ENCODE peak calls at places on chromosomes 11 and 22, in four cellular contexts. One of them, this sample, is unnamed.
A peak's percentile ranks its signal among the peaks of the same experiment; 100 is the strongest.

GRCh38 chr22:43883012-43883661 is 8.7 kb downstream of the PNPLA5 start:
- DNase-seq in sigmoid colon: peak; percentile 54
- DNase-seq in upper lobe of left lung: no peak
- DNase-seq in stomach: peak; percentile 37
- DNase-seq in this sample: peak; percentile 36

GRCh38 chr22:27804016-27804415 is 2.5 kb upstream of the MN1 start:
- DNase-seq in upper lobe of left lung: no peak
- DNase-seq in stomach: no peak
- DNase-seq in sigmoid colon: no peak
- DNase-seq in this sample: no peak

GRCh38 chr11:2760196-2760871 is 60.5 kb upstream of the KCNQ1OT1 start:
- DNase-seq in upper lobe of left lung: peak; percentile 59
- DNase-seq in sigmoid colon: peak; percentile 59
- DNase-seq in stomach: peak; percentile 23
- DNase-seq in this sample: peak; percentile 4

GRCh38 chr22:38462960-38463784 is 4.7 kb upstream of the KDELR3 start:
- DNase-seq in stomach: no peak
- DNase-seq in upper lobe of left lung: peak; percentile 79
- DNase-seq in sigmoid colon: no peak
- DNase-seq in this sample: no peak

GRCh38 chr22:37480387-37481346 is 5.5 kb downstream of the MFNG start:
- DNase-seq in upper lobe of left lung: no peak
- DNase-seq in sigmoid colon: no peak
- DNase-seq in stomach: no peak
- DNase-seq in this sample: no peak

GRCh38 chr22:41028841-41029240 is 63.6 kb upstream of the EP300 start:
- DNase-seq in upper lobe of left lung: no peak
- DNase-seq in stomach: no peak
- DNase-seq in sigmoid colon: no peak
- DNase-seq in this sample: no peak

GRCh38 chr11:93529707-93530467 is 13.3 kb downstream of the SMCO4 start:
- DNase-seq in stomach: no peak
- DNase-seq in upper lobe of left lung: peak; percentile 69
- DNase-seq in sigmoid colon: no peak
- DNase-seq in this sample: no peak

GRCh38 chr22:25067851-25068421 is 115.4 kb downstream of the KIAA1671 start:
- DNase-seq in sigmoid colon: no peak
- DNase-seq in stomach: no peak
- DNase-seq in upper lobe of left lung: peak; percentile 63
- DNase-seq in this sample: peak; percentile 41

GRCh38 chr11:69144316-69144715 is 11.4 kb upstream of the SMIM38 start:
- DNase-seq in sigmoid colon: no peak
- DNase-seq in upper lobe of left lung: no peak
- DNase-seq in stomach: no peak
- DNase-seq in this sample: no peak

GRCh38 chr11:92180664-92181251 is 43.9 kb upstream of the FAT3 start:
- DNase-seq in stomach: no peak
- DNase-seq in upper lobe of left lung: no peak
- DNase-seq in sigmoid colon: no peak
- DNase-seq in this sample: no peak

GRCh38 chr22:30263883-30264282 is 2.8 kb downstream of the OSM start:
- DNase-seq in sigmoid colon: no peak
- DNase-seq in stomach: no peak
- DNase-seq in upper lobe of left lung: no peak
- DNase-seq in this sample: no peak

GRCh38 chr11:76523786-76524436 is 79.1 kb downstream of the EMSY start:
- DNase-seq in sigmoid colon: no peak
- DNase-seq in stomach: no peak
- DNase-seq in upper lobe of left lung: no peak
- DNase-seq in this sample: no peak

GRCh38 chr11:73367482-73368024 is 8.6 kb upstream of the RELT start:
- DNase-seq in upper lobe of left lung: no peak
- DNase-seq in sigmoid colon: no peak
- DNase-seq in stomach: no peak
- DNase-seq in this sample: no peak

GRCh38 chr22:24232725-24233124 is 12.2 kb downstream of the GGT5 start:
- DNase-seq in stomach: no peak
- DNase-seq in upper lobe of left lung: peak; percentile 69
- DNase-seq in sigmoid colon: no peak
- DNase-seq in this sample: no peak

GRCh38 chr11:35142481-35143207 is 3.7 kb downstream of the CD44 start:
- DNase-seq in sigmoid colon: no peak
- DNase-seq in stomach: no peak
- DNase-seq in upper lobe of left lung: no peak
- DNase-seq in this sample: peak; percentile 42

GRCh38 chr11:35144811-35145210 is 5.8 kb downstream of the CD44 start:
- DNase-seq in sigmoid colon: no peak
- DNase-seq in upper lobe of left lung: no peak
- DNase-seq in stomach: no peak
- DNase-seq in this sample: no peak

GRCh38 chr11:35145249-35145648 is 6.3 kb downstream of the CD44 start:
- DNase-seq in upper lobe of left lung: no peak
- DNase-seq in sigmoid colon: no peak
- DNase-seq in stomach: peak; percentile 50
- DNase-seq in this sample: peak; percentile 70

GRCh38 chr11:35143509-35144102 is 4.6 kb downstream of the CD44 start:
- DNase-seq in stomach: no peak
- DNase-seq in upper lobe of left lung: no peak
- DNase-seq in sigmoid colon: no peak
- DNase-seq in this sample: no peak

GRCh38 chr11:35144103-35144741 is 5.3 kb downstream of the CD44 start:
- DNase-seq in sigmoid colon: no peak
- DNase-seq in upper lobe of left lung: no peak
- DNase-seq in stomach: peak; percentile 32
- DNase-seq in this sample: peak; percentile 64
- TF ChIP-seq EP300 in sigmoid colon: no peak
- TF ChIP-seq EP300 in upper lobe of left lung: no peak
- TF ChIP-seq EP300 in stomach: no peak
- TF ChIP-seq EP300 in this sample: no peak

GRCh38 chr22:28838971-28839370 is 38.6 kb upstream of the XBP1 start:
- DNase-seq in upper lobe of left lung: no peak
- DNase-seq in sigmoid colon: no peak
- DNase-seq in stomach: no peak
- DNase-seq in this sample: no peak

GRCh38 chr22:28837640-28838039 is 37.3 kb upstream of the XBP1 start:
- DNase-seq in sigmoid colon: no peak
- DNase-seq in stomach: no peak
- DNase-seq in upper lobe of left lung: no peak
- DNase-seq in this sample: no peak

GRCh38 chr22:28843633-28844032 is 39.7 kb upstream of the ZNRF3 start:
- DNase-seq in upper lobe of left lung: no peak
- DNase-seq in stomach: no peak
- DNase-seq in sigmoid colon: no peak
- DNase-seq in this sample: no peak

GRCh38 chr22:28835630-28836189 is 35.3 kb upstream of the XBP1 start:
- DNase-seq in stomach: no peak
- DNase-seq in sigmoid colon: no peak
- DNase-seq in upper lobe of left lung: peak; percentile 54
- DNase-seq in this sample: no peak

DNA sequence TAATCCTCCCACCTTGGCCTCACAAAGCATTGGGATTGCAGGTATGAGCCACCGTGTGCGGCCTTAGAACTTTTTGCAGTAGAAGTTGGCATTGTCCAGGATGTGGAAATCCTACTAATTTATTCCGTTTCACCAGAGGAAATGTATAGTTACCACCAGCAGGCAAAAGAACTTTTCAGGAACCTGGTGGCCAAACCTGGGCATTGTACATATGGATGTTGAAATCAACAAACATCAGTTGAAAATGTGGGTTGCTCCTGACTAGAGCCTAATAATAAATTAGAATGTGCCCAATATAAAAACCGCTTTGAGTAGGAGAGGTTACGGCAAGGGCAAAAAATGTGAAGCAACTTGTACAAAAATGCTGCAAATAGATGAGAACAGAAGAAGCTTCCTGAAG is 40.7 kb upstream of the XBP1 start:
- DNase-seq in upper lobe of left lung: no peak
- DNase-seq in sigmoid colon: no peak
- DNase-seq in stomach: no peak
- DNase-seq in this sample: no peak
- TF ChIP-seq CTCF in upper lobe of left lung: no peak
- TF ChIP-seq CTCF in sigmoid colon: no peak
- TF ChIP-seq CTCF in stomach: no peak
- TF ChIP-seq CTCF in this sample: no peak

GRCh38 chr11:133619397-133619796 is 87.1 kb upstream of the OPCML start:
- DNase-seq in stomach: no peak
- DNase-seq in upper lobe of left lung: no peak
- DNase-seq in sigmoid colon: no peak
- DNase-seq in this sample: no peak
- TF ChIP-seq POLR2A in stomach: no peak
- TF ChIP-seq POLR2A in upper lobe of left lung: no peak
- TF ChIP-seq POLR2A in sigmoid colon: no peak
- TF ChIP-seq POLR2A in this sample: no peak

DNA sequence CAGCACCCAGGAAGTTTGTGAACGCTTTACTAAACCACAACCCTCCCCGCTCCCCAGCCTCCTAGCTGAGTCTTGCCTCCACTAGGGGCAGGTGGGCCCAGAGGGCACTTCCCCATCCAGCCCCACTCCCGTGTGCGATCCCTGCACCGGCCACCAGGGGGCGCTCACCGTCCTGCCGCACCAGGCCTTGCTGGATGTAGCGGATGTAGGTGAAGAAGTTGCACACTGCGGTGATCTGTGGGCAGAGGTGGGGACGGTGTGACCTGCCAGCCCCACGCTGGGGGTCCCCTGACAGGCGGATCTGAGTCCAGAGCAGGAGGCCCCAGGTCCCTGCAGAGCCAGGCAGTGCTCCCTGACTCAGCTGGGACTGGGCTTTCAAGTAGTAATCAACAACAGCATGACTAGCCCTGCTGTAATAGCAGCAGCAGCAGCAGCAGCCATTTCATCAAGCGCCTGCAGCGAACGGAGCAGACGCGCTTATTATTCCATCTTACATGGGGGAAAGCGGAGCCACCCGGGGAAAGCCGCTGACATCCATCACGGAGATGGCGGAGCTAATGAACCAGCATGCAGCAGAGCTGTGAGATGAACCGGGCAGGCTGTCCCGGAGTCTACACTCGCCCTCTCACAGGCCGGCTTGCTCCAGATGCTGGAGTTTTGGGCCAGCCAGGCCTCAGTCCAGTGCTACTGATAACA is 7.9 kb upstream of the FADS3 start:
- DNase-seq in sigmoid colon: peak; percentile 91
- DNase-seq in upper lobe of left lung: peak; percentile 99
- DNase-seq in stomach: peak; percentile 87
- DNase-seq in this sample: peak; percentile 89
- TF ChIP-seq EP300 in sigmoid colon: no peak
- TF ChIP-seq EP300 in upper lobe of left lung: no peak
- TF ChIP-seq EP300 in stomach: no peak
- TF ChIP-seq EP300 in this sample: no peak

GRCh38 chr11:114276077-114276476 is 20.1 kb upstream of the NNMT start:
- DNase-seq in stomach: no peak
- DNase-seq in upper lobe of left lung: no peak
- DNase-seq in sigmoid colon: no peak
- DNase-seq in this sample: no peak
- TF ChIP-seq CTCF in stomach: no peak
- TF ChIP-seq CTCF in upper lobe of left lung: no peak
- TF ChIP-seq CTCF in sigmoid colon: no peak
- TF ChIP-seq CTCF in this sample: no peak

DNA sequence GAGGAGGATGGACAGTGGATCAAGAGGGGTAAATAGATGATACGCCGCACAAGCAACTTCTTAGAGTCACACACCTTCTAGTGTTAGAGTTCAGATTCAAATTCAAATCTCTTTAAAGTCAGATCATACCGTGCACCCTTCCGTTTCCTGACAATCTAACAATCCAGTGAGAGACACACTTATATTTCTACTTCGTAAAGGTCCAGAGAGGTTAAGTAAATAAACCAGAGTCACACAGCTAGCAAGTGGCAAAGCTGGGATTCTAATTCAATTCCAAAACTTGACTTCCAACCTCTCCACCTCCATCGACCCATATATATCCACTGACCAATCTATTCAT is 34.0 kb downstream of the MIAT start:
- DNase-seq in stomach: no peak
- DNase-seq in sigmoid colon: no peak
- DNase-seq in upper lobe of left lung: no peak
- DNase-seq in this sample: no peak
- TF ChIP-seq POLR2A in stomach: no peak
- TF ChIP-seq POLR2A in sigmoid colon: no peak
- TF ChIP-seq POLR2A in upper lobe of left lung: no peak
- TF ChIP-seq POLR2A in this sample: no peak

GRCh38 chr11:79949574-79949973 is 508.7 kb upstream of the TENM4 start:
- DNase-seq in stomach: no peak
- DNase-seq in sigmoid colon: no peak
- DNase-seq in upper lobe of left lung: no peak
- DNase-seq in this sample: no peak
- TF ChIP-seq EP300 in stomach: no peak
- TF ChIP-seq EP300 in sigmoid colon: no peak
- TF ChIP-seq EP300 in upper lobe of left lung: no peak
- TF ChIP-seq EP300 in this sample: no peak